ENCODE peak calls at places on chromosomes 16 and 17, in four cellular contexts. N is GM12878, J is HepG2, O is H1. G is an unnamed sample. For H3K4me1, the result is how much of the 10 kb centered on the place peaks cover.

GRCh38 chr17:73232587-73233373 is 28.9 kb downstream of the CPSF4L start:
- DNase-seq in N (no peak), J (no peak), O (no peak), G (peak)

GRCh38 chr16:58035356-58036170 is 10.0 kb downstream of the MMP15 start:
- DNase-seq in N (no peak), J (no peak), O (no peak), G (no peak)

GRCh38 chr16:89355686-89356085 is 134.7 kb downstream of the ANKRD11 start:
- DNase-seq in N (no peak), J (no peak), O (no peak), G (no peak)

GRCh38 chr17:75652934-75653549 is 13.9 kb downstream of the RECQL5 start:
- DNase-seq in N (no peak), J (peak), O (no peak), G (no peak)

GRCh38 chr16:72886366-72886974 is 161.5 kb downstream of the ZFHX3 start:
- DNase-seq in N (no peak), J (no peak), O (no peak), G (no peak)

GRCh38 chr17:71361691-71362450 is 758.9 kb upstream of the SOX9 start:
- DNase-seq in N (no peak), J (no peak), O (no peak), G (no peak)

GRCh38 chr17:36586138-36586537 is 5.5 kb upstream of the DHRS11 start:
- DNase-seq in N (no peak), J (no peak), O (no peak), G (no peak)

GRCh38 chr17:39027037-39027436 is 59.8 kb upstream of the FBXO47 start:
- DNase-seq in N (no peak), J (no peak), O (no peak), G (no peak)

GRCh38 chr16:56634715-56635440 is 2.4 kb downstream of the MT1M start:
- DNase-seq in N (no peak), J (no peak), O (no peak), G (no peak)

GRCh38 chr16:27436921-27437650 is 35.1 kb downstream of the IL21R start:
- DNase-seq in N (no peak), J (no peak), O (no peak), G (no peak)

GRCh38 chr16:63612462-63613227 is 1509.2 kb downstream of the CDH11 start:
- DNase-seq in N (no peak), J (no peak), O (no peak), G (peak)

GRCh38 chr17:9859781-9860180 is 34.1 kb downstream of the GLP2R start:
- DNase-seq in N (no peak), J (no peak), O (no peak), G (no peak)

GRCh38 chr16:86697715-86698114 is 119.4 kb downstream of the FOXL1 start:
- DNase-seq in N (no peak), J (no peak), O (no peak), G (no peak)

GRCh38 chr17:9235346-9235745 is 214.0 kb downstream of the NTN1 start:
- DNase-seq in N (no peak), J (no peak), O (no peak), G (no peak)

GRCh38 chr16:48433116-48433848 is 48.1 kb upstream of the SIAH1 start:
- DNase-seq in N (no peak), J (no peak), O (no peak), G (no peak)

GRCh38 chr17:927611-928461 is 51.7 kb downstream of the NXN start:
- DNase-seq in N (no peak), J (no peak), O (no peak), G (no peak)

GRCh38 chr17:22233382-22233781 is 541.1 kb downstream of the KCNJ18 start:
- DNase-seq in N (no peak), J (no peak), O (no peak), G (no peak)

GRCh38 chr16:21279501-21279900 is 1.4 kb upstream of the CRYM start:
- DNase-seq in N (no peak), J (no peak), O (no peak), G (no peak)

GRCh38 chr17:49646391-49647255 is 31.3 kb downstream of the SPOP start:
- DNase-seq in N (peak), J (peak), O (no peak), G (no peak)

GRCh38 chr16:31215287-31216115 is 1.4 kb downstream of the PYDC1 start:
- DNase-seq in N (no peak), J (peak), O (peak), G (peak)

GRCh38 chr16:4214215-4214621 is 27.7 kb downstream of the SRL start:
- DNase-seq in N (no peak), J (peak), O (peak), G (peak)

GRCh38 chr16:49021136-49021535 is 260.5 kb downstream of the CBLN1 start:
- DNase-seq in N (no peak), J (no peak), O (no peak), G (no peak)

GRCh38 chr17:15289285-15290185 is 24.4 kb upstream of the PMP22 start:
- DNase-seq in N (no peak), J (peak), O (no peak), G (no peak)

GRCh38 chr17:61551255-61551742 is 39.7 kb downstream of the NACA2 start:
- DNase-seq in N (no peak), J (peak), O (no peak), G (no peak)

GRCh38 chr17:3678095-3678820 is 9.6 kb downstream of the EMC6 start:
- DNase-seq in N (no peak), J (peak), O (no peak), G (no peak)
- TF ChIP-seq SUZ12 in N (no peak), J (no peak), O (no peak), G (no peak)

DNA sequence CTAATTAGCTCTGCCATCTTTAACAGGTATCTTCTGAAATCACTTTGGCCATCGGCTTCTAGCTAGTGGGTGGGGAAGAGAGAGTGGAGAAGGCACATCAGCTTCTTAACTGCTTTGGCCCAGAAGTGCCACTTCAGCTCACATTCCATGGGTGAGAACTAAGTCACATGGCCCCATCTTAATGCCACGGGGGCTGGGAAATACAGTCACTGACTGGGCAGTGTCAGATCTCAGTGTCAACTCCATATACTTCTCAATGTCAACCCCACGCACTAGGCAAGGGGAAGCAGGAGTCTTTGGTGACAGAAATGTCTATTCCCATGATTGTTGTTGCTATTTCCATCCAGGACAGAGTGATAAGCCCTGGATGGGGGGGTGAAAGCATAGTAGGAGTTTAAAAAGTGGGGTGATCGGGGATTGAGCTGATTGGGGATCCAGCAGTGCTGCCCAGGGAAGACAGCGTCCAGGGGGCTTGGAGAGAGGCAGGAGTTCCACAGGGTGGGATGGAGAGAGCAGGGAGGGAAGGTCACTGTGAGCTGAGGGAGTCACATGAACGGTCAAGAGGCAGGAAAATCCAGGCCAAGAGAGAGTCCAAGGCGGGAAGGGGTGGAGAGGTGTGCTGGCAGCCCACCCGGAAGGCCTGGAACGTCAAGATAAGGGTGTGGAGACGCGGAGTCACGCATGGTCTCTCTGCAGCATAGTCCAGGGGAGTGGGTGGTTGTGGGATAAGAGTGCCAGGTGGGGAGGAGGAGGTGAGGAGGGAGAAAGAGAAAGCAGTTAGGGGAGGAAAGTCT is 29.2 kb downstream of the CCR7 start:
- DNase-seq in N (no peak), J (no peak), O (no peak), G (no peak)
- H3K4me1 ChIP-seq in N (half or more), J (half or more), O (under half), G (under half)

DNA sequence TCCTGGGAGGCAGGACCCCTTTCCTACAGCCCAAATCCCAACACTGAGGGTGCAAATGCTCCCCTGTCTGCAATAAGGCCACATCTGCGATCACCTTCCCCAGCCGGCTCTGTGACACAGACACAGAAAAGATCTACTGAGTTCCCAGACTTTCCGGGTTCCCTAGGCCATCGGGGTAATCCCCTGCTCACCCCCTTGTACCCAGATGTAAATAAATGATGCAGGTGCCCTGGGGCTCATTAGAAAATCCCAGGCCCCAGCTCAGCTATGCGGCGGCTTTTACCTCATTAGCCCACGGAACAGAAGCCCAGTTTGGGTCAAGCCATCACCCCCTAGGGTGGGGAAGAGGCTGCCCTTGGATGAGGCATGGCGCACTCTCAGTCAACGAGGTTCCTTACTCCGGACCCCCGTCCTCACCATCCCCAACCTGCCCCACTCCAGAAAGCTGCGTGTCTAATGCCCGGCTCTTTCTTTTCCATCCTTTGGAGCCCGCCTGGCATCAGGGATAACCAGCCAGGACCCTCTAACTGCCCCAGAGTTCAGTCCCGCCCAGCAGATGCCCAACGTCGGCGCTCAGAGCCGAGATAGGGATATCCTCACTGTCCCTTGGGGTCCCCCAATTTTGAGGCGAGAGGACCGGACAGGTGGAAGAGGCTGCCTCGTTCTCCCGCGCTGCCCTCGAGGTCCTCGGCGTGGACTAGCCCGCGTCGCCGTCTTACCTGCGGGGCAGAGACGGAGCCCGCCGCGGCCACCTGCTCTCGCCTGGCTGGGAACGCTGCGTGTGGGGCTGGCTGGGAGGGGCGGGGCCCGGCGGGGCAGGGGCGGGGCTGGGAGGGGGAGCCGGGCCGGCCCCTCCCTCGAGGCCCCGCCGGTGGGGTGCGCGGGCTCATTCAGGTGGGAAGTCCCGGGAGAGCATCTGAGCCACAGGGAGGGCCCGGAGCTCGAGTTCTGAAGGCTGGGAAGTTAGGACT is at the start of gene ZNF385C:
- DNase-seq in N (no peak), J (no peak), O (no peak), G (no peak)
- TF ChIP-seq ZNF274 in N (no peak), J (no peak), O (no peak), G (no peak)

GRCh38 chr16:50539053-50539615 is 9.1 kb upstream of the NKD1 start:
- DNase-seq in N (no peak), J (peak), O (no peak), G (no peak)
- TF ChIP-seq SUZ12 in N (no peak), J (no peak), O (no peak), G (no peak)

GRCh38 chr17:78271419-78272160 is 40.2 kb downstream of the TMEM235 start:
- DNase-seq in N (no peak), J (no peak), O (no peak), G (no peak)

GRCh38 chr17:78269893-78270490 is 38.6 kb downstream of the TMEM235 start:
- DNase-seq in N (no peak), J (no peak), O (no peak), G (no peak)

GRCh38 chr17:78273813-78274212 is 42.4 kb downstream of the TMEM235 start:
- DNase-seq in N (no peak), J (no peak), O (no peak), G (no peak)

GRCh38 chr17:78272914-78273258 is 41.5 kb downstream of the TMEM235 start:
- DNase-seq in N (no peak), J (no peak), O (no peak), G (no peak)

DNA sequence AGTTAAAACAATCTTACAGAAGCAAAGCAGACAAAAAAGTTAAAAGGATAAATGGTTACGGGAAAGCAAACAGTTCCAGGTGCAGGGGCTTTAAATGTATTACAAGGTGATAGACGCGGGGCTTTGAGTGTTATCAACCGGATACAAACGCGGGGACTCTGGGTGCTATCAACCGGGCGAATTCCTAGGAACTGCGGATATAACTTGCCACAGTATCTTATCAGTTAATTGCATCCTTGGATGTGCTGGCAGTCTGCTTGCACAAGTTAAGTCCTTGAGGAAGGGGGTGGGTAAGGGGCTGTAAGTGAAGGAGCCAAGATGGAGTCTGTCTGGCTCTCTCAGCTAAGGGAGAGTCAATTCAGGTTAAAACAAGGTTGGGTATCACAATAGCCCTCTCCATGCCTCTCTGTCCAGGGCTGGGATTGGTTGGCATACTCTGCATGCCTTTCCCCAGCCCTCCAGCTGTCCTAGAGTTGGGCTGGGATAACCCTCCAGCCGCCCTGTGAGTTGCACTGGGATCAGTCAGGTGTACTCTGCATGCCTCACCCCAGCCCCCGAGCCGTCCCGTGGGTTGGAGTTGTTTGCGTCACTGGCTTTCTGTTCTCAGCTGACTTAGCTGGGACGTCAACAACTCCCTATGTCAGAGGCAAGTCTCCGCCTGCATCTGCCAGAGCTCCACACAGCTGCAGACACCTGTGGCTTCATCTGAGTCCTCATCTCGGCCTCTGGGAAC is 40.9 kb downstream of the TMEM235 start:
- DNase-seq in N (no peak), J (no peak), O (no peak), G (no peak)
- H3K4me1 ChIP-seq in N (under half), J (under half), O (under half), G (under half)

G was measured in NT2/D1.